ENCODE peak calls at places on chromosome 20, in ten cellular contexts. O is heart left ventricle, P is IMR-90, K is adrenal gland, J is HCT116, B is K562, G is transverse colon, L is suprapubic skin, N is A549, S is breast epithelium. U is an unnamed sample.

GRCh38 chr20:24993337-24994185 is 1.0 kb upstream of the APMAP start:
- DNase-seq in P (peak), O (no peak), N (peak), S (no peak), G (no peak), J (no peak), L (no peak), K (no peak), B (peak), U (peak)

GRCh38 chr20:25277941-25278521 is 30.1 kb downstream of the PYGB start:
- DNase-seq in J (no peak), S (peak), K (peak), P (no peak), G (peak), L (peak), N (no peak), O (peak), B (no peak), U (no peak)

GRCh38 chr20:41003143-41003932 is 25.3 kb upstream of the TOP1 start:
- DNase-seq in O (peak), S (peak), J (peak), P (peak), L (peak), K (peak), G (peak), N (peak), B (peak), U (peak)

GRCh38 chr20:19815553-19815991 is 57.5 kb downstream of the RIN2 start:
- DNase-seq in N (peak), O (peak), G (no peak), K (peak), P (peak), L (no peak), S (no peak), J (peak), B (no peak), U (peak)

GRCh38 chr20:56609321-56609720 is 19.8 kb upstream of the TFAP2C start:
- DNase-seq in K (no peak), P (no peak), S (no peak), J (no peak), N (no peak), G (no peak), B (no peak), O (no peak), L (no peak), U (no peak)

GRCh38 chr20:24411452-24412216 is 57.8 kb upstream of the SYNDIG1 start:
- DNase-seq in N (no peak), P (no peak), J (no peak), G (no peak), S (no peak), L (no peak), K (no peak), O (no peak), B (no peak), U (no peak)

GRCh38 chr20:37179671-37180524 is 550 bp upstream of the MROH8 start:
- DNase-seq in G (no peak), J (no peak), B (no peak), K (no peak), O (no peak), S (no peak), P (peak), L (no peak), N (peak), U (no peak)

GRCh38 chr20:8082999-8083398 is 49.1 kb upstream of the PLCB1 start:
- DNase-seq in J (no peak), P (peak), B (no peak), S (no peak), O (no peak), N (no peak), K (no peak), L (no peak), G (no peak), U (no peak)

GRCh38 chr20:50260480-50261221 is 70.0 kb downstream of the CEBPB start:
- DNase-seq in K (no peak), B (peak), P (no peak), S (no peak), J (no peak), L (no peak), N (no peak), O (no peak), G (no peak), U (no peak)

GRCh38 chr20:45467172-45467571 is 2.4 kb upstream of the WFDC2 start:
- DNase-seq in O (no peak), N (no peak), J (no peak), S (no peak), P (no peak), K (no peak), G (no peak), B (no peak), L (no peak), U (no peak)

GRCh38 chr20:4902788-4903187 is 98.5 kb downstream of the SLC23A2 start:
- DNase-seq in K (no peak), L (no peak), B (no peak), P (no peak), N (no peak), G (no peak), J (no peak), O (no peak), S (no peak), U (no peak)

GRCh38 chr20:6501061-6501460 is 266.4 kb upstream of the BMP2 start:
- DNase-seq in G (no peak), J (no peak), N (peak), K (peak), B (no peak), L (no peak), S (no peak), P (peak), O (no peak), U (peak)

GRCh38 chr20:24066075-24066700 is 77.6 kb upstream of the GGTLC1 start:
- DNase-seq in J (no peak), P (no peak), O (no peak), B (no peak), G (no peak), L (no peak), K (no peak), S (no peak), N (no peak), U (no peak)

GRCh38 chr20:49045440-49046086 is 549 bp upstream of the CSE1L start:
- DNase-seq in K (no peak), L (peak), G (peak), N (no peak), O (peak), P (peak), J (no peak), S (no peak), B (no peak), U (no peak)

GRCh38 chr20:10639762-10640556 is 33.8 kb downstream of the JAG1 start:
- DNase-seq in B (no peak), G (no peak), L (no peak), K (no peak), S (no peak), J (no peak), P (no peak), N (no peak), O (peak), U (no peak)

GRCh38 chr20:42706762-42707161 is 482.9 kb downstream of the PTPRT start:
- DNase-seq in N (no peak), G (no peak), O (no peak), B (no peak), P (no peak), J (no peak), L (no peak), S (no peak), K (no peak), U (no peak)

GRCh38 chr20:33909331-33909921 is 84.3 kb upstream of the RALY start:
- DNase-seq in G (no peak), P (peak), J (peak), S (no peak), B (no peak), O (no peak), K (no peak), N (peak), L (no peak), U (peak)

GRCh38 chr20:49775229-49775693 is 37.4 kb upstream of the SLC9A8 start:
- DNase-seq in G (peak), P (peak), N (peak), B (peak), K (peak), L (peak), O (peak), S (no peak), J (peak), U (peak)

GRCh38 chr20:50019466-50020256 is 36.9 kb downstream of the SNAI1 start:
- DNase-seq in G (peak), O (peak), N (no peak), B (no peak), L (no peak), S (peak), J (no peak), K (peak), P (no peak), U (no peak)

GRCh38 chr20:11502668-11503067 is 415.0 kb upstream of the BTBD3 start:
- DNase-seq in J (no peak), L (no peak), N (no peak), K (no peak), B (no peak), O (no peak), G (no peak), P (no peak), S (no peak), U (no peak)

GRCh38 chr20:36199293-36200257 is 36.7 kb upstream of the AAR2 start:
- DNase-seq in B (peak), G (peak), N (peak), L (peak), K (peak), S (peak), O (peak), J (peak), P (peak), U (peak)

GRCh38 chr20:44746367-44747165 is 901 bp downstream of the KCNK15 start:
- DNase-seq in J (no peak), O (no peak), N (no peak), B (no peak), S (no peak), G (no peak), P (no peak), K (no peak), L (no peak), U (peak)

GRCh38 chr20:32872266-32872665 is 13.5 kb downstream of the EFCAB8 start:
- DNase-seq in B (no peak), P (no peak), G (no peak), N (no peak), S (no peak), O (no peak), J (no peak), L (no peak), K (no peak), U (no peak)

GRCh38 chr20:32870985-32871384 is 12.3 kb downstream of the EFCAB8 start:
- DNase-seq in K (no peak), O (no peak), G (no peak), S (no peak), J (no peak), P (no peak), B (no peak), L (no peak), N (no peak), U (no peak)

GRCh38 chr20:32871622-32872160 is 13.0 kb downstream of the EFCAB8 start:
- DNase-seq in K (no peak), O (no peak), G (no peak), N (no peak), L (no peak), B (no peak), P (no peak), J (no peak), S (no peak), U (no peak)

GRCh38 chr20:32875673-32876072 is 16.9 kb downstream of the EFCAB8 start:
- DNase-seq in K (no peak), L (no peak), S (no peak), B (no peak), P (no peak), N (no peak), G (no peak), J (no peak), O (no peak), U (no peak)

DNA sequence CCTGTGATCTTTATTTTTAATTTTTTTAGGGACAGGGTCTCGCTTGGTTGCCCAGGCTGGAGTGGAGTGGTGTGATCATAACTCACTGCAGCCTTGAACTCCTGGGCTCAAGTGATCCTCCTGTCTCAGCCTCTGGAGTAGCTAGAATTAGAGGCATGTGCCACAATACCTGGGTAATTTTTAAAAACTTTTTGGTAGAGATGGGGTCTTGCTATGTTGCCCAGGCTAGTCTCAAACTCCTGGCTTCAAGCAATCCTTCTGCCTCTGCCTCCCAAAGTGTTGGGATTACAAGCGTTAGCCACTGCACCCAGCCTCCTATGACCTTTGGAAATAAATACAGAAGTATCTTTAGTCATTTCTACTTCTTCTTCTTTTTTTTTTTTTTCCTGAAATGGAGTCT is 11.8 kb downstream of the EFCAB8 start:
- DNase-seq in O (no peak), G (no peak), N (no peak), P (no peak), J (no peak), S (no peak), K (no peak), L (no peak), B (no peak), U (no peak)
- TF ChIP-seq POLR2A in O (no peak), G (no peak), N (no peak), P (no peak), J (no peak), S (no peak), K (no peak), L (no peak), B (no peak), U (no peak)

DNA sequence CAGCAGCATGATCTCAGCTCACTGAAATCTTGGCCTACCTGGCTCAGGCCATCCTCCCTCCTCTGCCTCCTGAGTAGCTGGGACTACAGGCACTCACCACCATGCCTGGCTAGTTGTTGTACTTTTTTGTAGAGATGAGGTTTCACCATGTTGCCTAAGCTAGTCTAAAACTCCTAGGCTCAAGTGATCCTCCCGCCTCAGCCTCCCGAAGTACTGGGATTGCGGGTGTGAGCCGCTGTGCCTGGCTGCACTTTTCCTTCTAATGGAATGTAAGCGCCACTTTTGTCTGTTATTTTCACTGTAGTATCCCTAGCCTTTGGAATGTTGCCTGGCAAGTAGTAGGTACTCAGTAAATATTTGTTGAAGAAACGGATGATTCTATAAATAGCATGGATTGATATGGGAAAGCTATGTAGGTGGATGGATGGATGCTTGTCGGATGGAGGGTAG is 10.4 kb upstream of the TRIB3 start:
- DNase-seq in L (no peak), J (no peak), O (no peak), P (no peak), B (no peak), G (no peak), N (peak), K (no peak), S (no peak), U (no peak)
- TF ChIP-seq POLR2A in L (no peak), J (no peak), O (no peak), P (no peak), B (no peak), G (no peak), N (no peak), K (no peak), S (no peak), U (no peak)

GRCh38 chr20:16573011-16573965 is at the start of gene KIF16B:
- DNase-seq in B (peak), L (peak), N (peak), K (peak), J (peak), O (peak), S (peak), G (peak), P (peak), U (peak)
- TF ChIP-seq POLR2A in B (peak), L (no peak), N (peak), K (peak), J (peak), O (no peak), S (no peak), G (peak), P (no peak), U (peak)

GRCh38 chr20:14986026-14986655 is 648.7 kb upstream of the FLRT3 start:
- DNase-seq in S (no peak), O (no peak), J (no peak), G (peak), L (no peak), B (no peak), P (no peak), K (peak), N (peak), U (no peak)
- TF ChIP-seq POLR2A in S (no peak), O (no peak), J (no peak), G (no peak), L (no peak), B (no peak), P (no peak), K (no peak), N (no peak), U (no peak)

GRCh38 chr20:18287546-18287914 is 797 bp upstream of the ZNF133 start:
- DNase-seq in B (no peak), N (no peak), G (no peak), P (no peak), J (no peak), O (peak), K (no peak), S (no peak), L (peak), U (no peak)

GRCh38 chr20:18288748-18289705 is 700 bp downstream of the ZNF133 start:
- DNase-seq in K (no peak), L (peak), G (no peak), N (no peak), B (peak), S (no peak), O (no peak), P (peak), J (no peak), U (peak)

GRCh38 chr20:18284805-18285533 is 3.4 kb upstream of the ZNF133 start:
- DNase-seq in G (no peak), L (no peak), P (peak), K (no peak), S (no peak), B (no peak), J (no peak), O (no peak), N (peak), U (no peak)

DNA sequence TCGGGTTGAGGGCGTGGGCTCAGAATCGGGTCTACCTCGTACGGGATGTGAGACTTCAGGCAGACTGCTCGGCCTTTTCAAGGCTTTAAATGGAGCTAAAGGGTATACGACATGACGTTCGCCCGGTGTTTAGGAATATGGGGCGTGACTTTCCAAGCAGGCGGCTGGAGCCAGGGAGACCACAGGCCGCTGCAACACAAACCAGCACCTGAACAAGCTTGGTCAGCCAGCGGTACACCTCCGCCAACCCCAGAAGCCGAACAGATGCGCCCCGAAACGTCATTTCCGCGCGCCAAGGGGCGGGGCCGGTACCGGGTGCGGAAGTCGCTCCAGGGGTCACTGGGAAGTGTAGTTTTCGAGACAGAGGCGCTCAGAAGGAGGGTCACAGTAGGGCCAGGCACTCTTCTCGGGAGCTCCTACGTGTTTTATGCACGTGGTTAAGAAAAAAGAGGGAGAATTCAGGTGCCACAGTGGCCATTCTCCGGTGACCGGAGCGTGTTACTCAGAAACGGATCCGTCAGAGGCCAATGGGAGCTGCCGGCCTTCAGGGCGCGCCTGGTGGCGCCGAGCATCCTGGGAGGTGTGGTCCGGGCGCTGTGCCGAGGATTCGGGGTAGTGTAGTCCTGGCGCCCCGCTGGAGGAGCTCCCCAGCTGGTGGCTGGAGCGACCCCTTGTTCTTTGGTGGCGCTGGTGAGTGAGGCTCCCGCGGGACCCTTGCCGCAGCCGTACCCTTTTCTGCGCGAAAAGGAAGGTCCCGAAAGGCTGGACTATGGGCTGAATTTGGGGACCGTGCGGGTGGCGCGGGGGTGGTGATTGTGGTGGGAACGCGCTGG is at the start of gene ZNF133:
- DNase-seq in J (peak), L (peak), S (peak), O (peak), B (peak), K (peak), N (peak), G (peak), P (peak), U (peak)
- TF ChIP-seq POLR2A in J (peak), L (peak), S (peak), O (peak), B (peak), K (peak), N (peak), G (peak), P (peak), U (peak)

GRCh38 chr20:17710379-17711305 is 10.9 kb downstream of the BANF2 start:
- DNase-seq in J (no peak), K (no peak), G (peak), O (peak), L (no peak), B (no peak), P (peak), S (no peak), N (no peak), U (no peak)
- TF ChIP-seq POLR2A in J (no peak), K (no peak), G (no peak), O (no peak), L (no peak), B (no peak), P (no peak), S (no peak), N (no peak), U (no peak)

DNA sequence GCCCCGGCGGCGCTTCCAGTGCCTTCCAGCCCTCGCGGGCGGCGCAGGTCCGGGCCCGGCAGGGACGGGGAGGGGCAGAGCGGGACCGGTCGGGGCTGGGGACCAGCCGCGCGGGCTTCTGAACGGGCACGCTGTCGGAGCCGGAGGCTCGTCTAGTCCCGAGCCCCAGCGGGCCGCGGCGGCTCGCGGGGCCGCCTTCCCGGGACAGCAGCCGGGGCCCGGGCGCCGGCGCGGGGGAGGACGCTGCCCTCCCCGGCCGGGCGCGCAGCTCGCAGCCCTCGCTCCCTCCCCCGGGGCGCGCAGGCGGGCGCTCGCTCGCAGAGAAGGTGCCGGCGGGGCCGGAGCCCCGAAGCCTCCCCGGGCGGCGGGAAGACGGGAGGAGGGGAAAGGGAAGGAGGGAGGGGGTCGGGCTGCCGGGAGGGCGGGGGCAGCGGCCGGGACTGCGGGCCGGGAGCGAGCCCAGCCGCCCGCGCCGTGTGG is 696 bp upstream of the SIRPA start:
- DNase-seq in G (peak), N (no peak), P (peak), B (peak), S (no peak), K (no peak), J (no peak), L (peak), O (peak), U (peak)
- TF ChIP-seq POLR2A in G (peak), N (no peak), P (peak), B (no peak), S (no peak), K (peak), J (no peak), L (no peak), O (no peak), U (peak)